ENCODE peak calls at places on chromosomes 16 and 17, in eight cellular contexts. F is activated naive CD4-positive, alpha-beta T cell; K is activated T-helper 1 cell treated with Interleukin-2 at 50 U/mL for 16 hours; X is EL; P is stimulated activated CD4-positive, alpha-beta T cell treated with anti-CD3 and anti-CD28 coated beads, Interleukin-15, amount 100 ng/mL, for 48 hours; I is stimulated activated CD8-positive, alpha-beta memory T cell treated with anti-CD3 and anti-CD28 coated beads, Interleukin-7, amount 100 ng/mL, for 1 hour; V is activated naive CD8-positive, alpha-beta T cell treated with anti-CD3 and anti-CD28 coated beads for 36 hours; R is heart right ventricle. Y is an unnamed sample.

GRCh38 chr16:68366062-68366461 is 55.2 kb downstream of the PRMT7 start:
- DNase-seq in F (no peak), K (no peak), X (no peak), P (no peak), I (no peak), V (no peak), R (no peak), Y (no peak)

GRCh38 chr17:29078183-29079045 is 35.5 kb downstream of the PIPOX start:
- DNase-seq in F (no peak), K (no peak), X (peak; percentile 16), P (no peak), I (no peak), V (no peak), R (no peak), Y (no peak)

GRCh38 chr16:68760671-68761275 is 23.7 kb downstream of the CDH1 start:
- DNase-seq in F (no peak), K (no peak), X (peak; percentile 75), P (peak; percentile 56), I (no peak), V (peak; percentile 44), R (no peak), Y (no peak)

GRCh38 chr16:88468289-88469129 is 15.4 kb downstream of the ZFPM1 start:
- DNase-seq in F (no peak), K (no peak), X (peak; percentile 17), P (no peak), I (no peak), V (peak; percentile 30), R (no peak), Y (no peak)

GRCh38 chr17:78828470-78829185 is 12.0 kb downstream of the USP36 start:
- DNase-seq in F (no peak), K (no peak), X (peak; percentile 70), P (no peak), I (no peak), V (no peak), R (no peak), Y (no peak)

GRCh38 chr17:1260762-1261161 is 9.5 kb upstream of the BHLHA9 start:
- DNase-seq in F (no peak), K (no peak), X (no peak), P (no peak), I (no peak), V (no peak), R (no peak), Y (no peak)

GRCh38 chr16:30748634-30749445 is 615 bp downstream of the PHKG2 start:
- DNase-seq in F (no peak), K (no peak), X (peak; percentile 56), P (no peak), I (no peak), V (peak; percentile 49), R (peak; percentile 51), Y (no peak)

GRCh38 chr16:47851026-47851610 is 304.7 kb downstream of the ABCC12 start:
- DNase-seq in F (no peak), K (no peak), X (peak; percentile 6), P (no peak), I (no peak), V (no peak), R (no peak), Y (no peak)

GRCh38 chr16:69706256-69706974 is 19.9 kb downstream of the NQO1 start:
- DNase-seq in F (no peak), K (no peak), X (peak; percentile 9), P (no peak), I (no peak), V (no peak), R (no peak), Y (no peak)

GRCh38 chr16:49781401-49781800 is 74.5 kb downstream of the ZNF423 start:
- DNase-seq in F (no peak), K (no peak), X (no peak), P (no peak), I (no peak), V (no peak), R (no peak), Y (no peak)

GRCh38 chr17:17349724-17350106 is 46.5 kb downstream of the NT5M start:
- DNase-seq in F (no peak), K (no peak), X (no peak), P (no peak), I (no peak), V (no peak), R (no peak), Y (no peak)

GRCh38 chr17:14211778-14212177 is 24.9 kb downstream of the CDRT15 start:
- DNase-seq in F (no peak), K (no peak), X (no peak), P (no peak), I (no peak), V (peak; percentile 42), R (peak; percentile 33), Y (peak; percentile 21)

GRCh38 chr17:34626141-34626681 is 46.8 kb downstream of the TMEM132E start:
- DNase-seq in F (no peak), K (no peak), X (no peak), P (no peak), I (no peak), V (no peak), R (no peak), Y (no peak)

GRCh38 chr17:79970576-79971068 is 65.0 kb downstream of the TBC1D16 start:
- DNase-seq in F (no peak), K (no peak), X (peak; percentile 19), P (no peak), I (no peak), V (no peak), R (no peak), Y (no peak)

GRCh38 chr17:50280801-50281441 is 6.7 kb downstream of the TMEM92 start:
- DNase-seq in F (no peak), K (no peak), X (no peak), P (no peak), I (no peak), V (no peak), R (no peak), Y (no peak)

GRCh38 chr17:76492250-76492988 is 8.8 kb downstream of the RHBDF2 start:
- DNase-seq in F (no peak), K (no peak), X (no peak), P (no peak), I (no peak), V (peak; percentile 38), R (peak; percentile 28), Y (peak; percentile 46)

GRCh38 chr16:72537684-72538083 is 365.7 kb upstream of the PMFBP1 start:
- DNase-seq in F (no peak), K (no peak), X (peak; percentile 79), P (no peak), I (no peak), V (no peak), R (no peak), Y (no peak)

GRCh38 chr16:49757744-49758069 is 98.2 kb downstream of the ZNF423 start:
- DNase-seq in F (no peak), K (no peak), X (no peak), P (no peak), I (no peak), V (no peak), R (no peak), Y (no peak)

GRCh38 chr17:72717676-72718075 is 374.8 kb downstream of the SLC39A11 start:
- DNase-seq in F (no peak), K (no peak), X (no peak), P (no peak), I (no peak), V (no peak), R (no peak), Y (no peak)

GRCh38 chr17:43341705-43342600 is 56.8 kb upstream of the ARL4D start:
- DNase-seq in F (no peak), K (no peak), X (peak; percentile 83), P (no peak), I (no peak), V (peak; percentile 18), R (no peak), Y (no peak)

GRCh38 chr17:78766225-78766624 is 15.8 kb downstream of the CYTH1 start:
- DNase-seq in F (no peak), K (no peak), X (no peak), P (no peak), I (no peak), V (no peak), R (no peak), Y (no peak)

GRCh38 chr16:1333149-1333812 is at the start of gene BAIAP3:
- DNase-seq in F (no peak), K (peak; percentile 36), X (no peak), P (peak; percentile 45), I (no peak), V (peak; percentile 64), R (peak; percentile 66), Y (peak; percentile 53)

GRCh38 chr16:13999071-13999894 is 71.8 kb upstream of the MRTFB start:
- DNase-seq in F (no peak), K (no peak), X (no peak), P (no peak), I (no peak), V (no peak), R (no peak), Y (no peak)

GRCh38 chr17:32111141-32111771 is 31.0 kb upstream of the RHOT1 start:
- DNase-seq in F (no peak), K (no peak), X (peak; percentile 61), P (peak; percentile 14), I (no peak), V (peak; percentile 40), R (peak; percentile 43), Y (no peak)

GRCh38 chr16:54936979-54937672 is 6.5 kb downstream of the IRX5 start:
- DNase-seq in F (no peak), K (no peak), X (peak; percentile 59), P (no peak), I (no peak), V (no peak), R (peak; percentile 52), Y (no peak)